ENCODE peak calls at places on chromosome 2, in five cellular contexts. P is fibroblast of the aortic adventitia; F is activated T-helper 9 cell treated with anti-CD3 and anti-CD28 coated beads, Interleukin-2, amount 50 U/mL, for 16 hours; T is mucosa of descending colon; Q is AML-193. W is an unnamed sample.

GRCh38 chr2:20093263-20094141 is 42.1 kb upstream of the LAPTM4A start:
- DNase-seq in P (peak; percentile 88), F (no peak), T (peak; percentile 71), Q (no peak), W (no peak)

GRCh38 chr2:100104718-100105677 is 37.4 kb downstream of the AFF3 start:
- DNase-seq in P (no peak), F (no peak), T (peak; percentile 30), Q (no peak), W (peak; percentile 15)

GRCh38 chr2:180872256-180872655 is 108.1 kb upstream of the UBE2E3 start:
- DNase-seq in P (peak; percentile 9), F (no peak), T (no peak), Q (no peak), W (no peak)

GRCh38 chr2:208783184-208783583 is 376.6 kb downstream of the PTH2R start:
- DNase-seq in P (no peak), F (no peak), T (no peak), Q (no peak), W (no peak)

GRCh38 chr2:23480991-23481797 is 96.2 kb downstream of the KLHL29 start:
- DNase-seq in P (peak; percentile 85), F (no peak), T (no peak), Q (no peak), W (no peak)

GRCh38 chr2:2787301-2787907 is 456.3 kb upstream of the MYT1L start:
- DNase-seq in P (no peak), F (no peak), T (no peak), Q (no peak), W (no peak)

GRCh38 chr2:173145454-173145853 is 69.8 kb downstream of the MAP3K20 start:
- DNase-seq in P (no peak), F (no peak), T (no peak), Q (no peak), W (no peak)

GRCh38 chr2:237025090-237025865 is 60.4 kb upstream of the COPS8 start:
- DNase-seq in P (peak; percentile 82), F (no peak), T (peak; percentile 74), Q (no peak), W (no peak)

GRCh38 chr2:79128406-79128805 is 8.1 kb downstream of the REG1A start:
- DNase-seq in P (no peak), F (no peak), T (no peak), Q (no peak), W (no peak)

GRCh38 chr2:127157114-127157513 is 50.2 kb upstream of the BIN1 start:
- DNase-seq in P (no peak), F (no peak), T (no peak), Q (no peak), W (no peak)

GRCh38 chr2:240143801-240144648 is 3.6 kb upstream of the OTOS start:
- DNase-seq in P (peak; percentile 48), F (peak; percentile 73), T (peak; percentile 83), Q (peak; percentile 10), W (peak; percentile 90)

GRCh38 chr2:180848393-180848792 is 132.0 kb upstream of the UBE2E3 start:
- DNase-seq in P (no peak), F (no peak), T (no peak), Q (no peak), W (no peak)

GRCh38 chr2:143934170-143934912 is 585.6 kb downstream of the ZEB2 start:
- DNase-seq in P (no peak), F (no peak), T (no peak), Q (no peak), W (no peak)

GRCh38 chr2:75340560-75340959 is 141.2 kb upstream of the TACR1 start:
- DNase-seq in P (no peak), F (no peak), T (no peak), Q (no peak), W (no peak)

GRCh38 chr2:98816281-98816680 is 85.3 kb upstream of the MGAT4A start:
- DNase-seq in P (no peak), F (no peak), T (no peak), Q (no peak), W (no peak)

GRCh38 chr2:2708575-2708974 is 377.5 kb upstream of the MYT1L start:
- DNase-seq in P (no peak), F (no peak), T (no peak), Q (no peak), W (no peak)

GRCh38 chr2:40466926-40467325 is 15.0 kb upstream of the SLC8A1 start:
- DNase-seq in P (no peak), F (no peak), T (no peak), Q (no peak), W (no peak)

GRCh38 chr2:64780041-64780440 is 126.3 kb upstream of the SERTAD2 start:
- DNase-seq in P (peak; percentile 33), F (no peak), T (no peak), Q (no peak), W (no peak)

GRCh38 chr2:80545420-80546192 is 241.1 kb upstream of the LRRTM1 start:
- DNase-seq in P (no peak), F (no peak), T (no peak), Q (no peak), W (no peak)

GRCh38 chr2:26630669-26631360 is 10.4 kb downstream of the CIB4 start:
- DNase-seq in P (peak; percentile 5), F (no peak), T (no peak), Q (no peak), W (no peak)

GRCh38 chr2:219611866-219612604 is 14.4 kb downstream of the STK11IP start:
- DNase-seq in P (no peak), F (no peak), T (no peak), Q (no peak), W (no peak)

GRCh38 chr2:130759906-130760753 is 4.8 kb downstream of the AMER3 start:
- DNase-seq in P (no peak), F (no peak), T (no peak), Q (no peak), W (no peak)

GRCh38 chr2:161165266-161165665 is 5.0 kb downstream of the TANK start:
- DNase-seq in P (peak; percentile 85), F (no peak), T (no peak), Q (no peak), W (no peak)

GRCh38 chr2:70531419-70532130 is 22.1 kb downstream of the TGFA start:
- DNase-seq in P (no peak), F (no peak), T (no peak), Q (no peak), W (no peak)

GRCh38 chr2:195656859-195657633 is at the start of gene SLC39A10:
- DNase-seq in P (peak; percentile 99), F (peak; percentile 94), T (peak; percentile 99), Q (peak; percentile 92), W (peak; percentile 52)

GRCh38 chr2:72895759-72896281 is 8.6 kb downstream of the SPR start:
- DNase-seq in P (peak; percentile 78), F (no peak), T (peak; percentile 82), Q (no peak), W (no peak)

W was measured in GM12892.